ENCODE peak calls at places on chromosomes 12 and 14, in six cellular contexts. K, Y, M, I, Z and J are unnamed samples.

GRCh38 chr12:65756956-65757511 is 67.2 kb upstream of the HMGA2 start:
- DNase-seq in M (no peak), Y (no peak), I (no peak), K (no peak), Z (no peak), J (no peak)

GRCh38 chr14:72830356-72830755 is 63.5 kb downstream of the DPF3 start:
- DNase-seq in I (no peak), M (no peak), K (no peak), Y (no peak), Z (no peak), J (no peak)

GRCh38 chr12:507261-507853 is 47.6 kb downstream of the B4GALNT3 start:
- DNase-seq in M (no peak), I (no peak), Y (no peak), K (no peak), Z (no peak), J (no peak)

GRCh38 chr14:105470163-105470811 is 4.3 kb upstream of the CRIP2 start:
- DNase-seq in Y (no peak), I (no peak), M (no peak), K (no peak), Z (no peak), J (no peak)

GRCh38 chr12:105960319-105961076 is 178.3 kb downstream of the NUAK1 start:
- DNase-seq in Z (no peak), I (no peak), K (no peak), Y (no peak), M (no peak), J (no peak)

GRCh38 chr12:1826401-1826800 is 6.0 kb downstream of the LRTM2 start:
- DNase-seq in Z (no peak), K (no peak), M (no peak), I (no peak), Y (no peak), J (no peak)

GRCh38 chr12:95412826-95413311 is 61.1 kb upstream of the METAP2 start:
- DNase-seq in I (no peak), Z (no peak), K (no peak), M (no peak), Y (no peak), J (peak)

GRCh38 chr12:121033625-121034349 is 5.3 kb downstream of the OASL start:
- DNase-seq in Y (peak), K (no peak), Z (no peak), M (no peak), I (no peak), J (peak)